ENCODE peak calls at places on chromosomes 11 and 22, in seven cellular contexts. Y is EH; C is nucleus accumbens; B is amniotic stem cell; S is activated CD8-positive, alpha-beta memory T cell treated with anti-CD3 and anti-CD28 coated beads, Interleukin-2, amount 50 U/mL, for 4 hours; T is activated naive CD8-positive, alpha-beta T cell treated with anti-CD3 and anti-CD28 coated beads, Interleukin-2, amount 50 U/mL, for 24 hours; L is WTC11. R is an unnamed sample.

GRCh38 chr11:64859542-64860414 is 15.3 kb upstream of the CDC42BPG start:
- DNase-seq in Y (no peak), B (no peak), L (no peak), S (no peak), T (peak), C (no peak), R (no peak)

GRCh38 chr22:30695871-30696655 is 1.4 kb downstream of the OSBP2 start:
- DNase-seq in T (no peak), L (no peak), Y (no peak), S (no peak), B (no peak), C (peak), R (no peak)

GRCh38 chr11:94948070-94948617 is 25.2 kb downstream of the CWC15 start:
- DNase-seq in L (no peak), C (no peak), T (no peak), S (no peak), Y (peak), B (no peak), R (no peak)

GRCh38 chr11:29159552-29160465 is 857.0 kb downstream of the KCNA4 start:
- DNase-seq in T (no peak), B (peak), Y (peak), S (no peak), C (no peak), L (peak), R (peak)

GRCh38 chr11:39174965-39175364 is 2284.5 kb downstream of the LRRC4C start:
- DNase-seq in L (no peak), Y (no peak), B (no peak), S (no peak), T (no peak), C (no peak), R (no peak)

GRCh38 chr11:97461044-97461880 is 1071.4 kb downstream of the JRKL start:
- DNase-seq in T (no peak), B (no peak), L (no peak), C (no peak), Y (no peak), S (no peak), R (no peak)

GRCh38 chr11:88122956-88123355 is 52.3 kb downstream of the RAB38 start:
- DNase-seq in S (no peak), Y (no peak), C (no peak), B (no peak), T (no peak), L (no peak), R (no peak)

GRCh38 chr22:26122920-26123468 is 46.3 kb upstream of the SEZ6L start:
- DNase-seq in B (no peak), Y (no peak), L (no peak), S (no peak), C (no peak), T (no peak), R (no peak)

GRCh38 chr11:6635082-6635932 is 16.1 kb upstream of the TPP1 start:
- DNase-seq in Y (peak), S (no peak), C (peak), L (no peak), T (no peak), B (no peak), R (no peak)

GRCh38 chr11:122673706-122674105 is 18.2 kb downstream of the UBASH3B start:
- DNase-seq in B (no peak), T (no peak), S (no peak), C (no peak), Y (peak), L (no peak), R (peak)

GRCh38 chr11:117529767-117530166 is 202.1 kb downstream of the CEP164 start:
- DNase-seq in C (no peak), L (no peak), T (no peak), Y (no peak), S (no peak), B (no peak), R (no peak)

R was measured in MCF 10A.